ENCODE peak calls at places on chromosomes 16 and 17, in eight cellular contexts. One of them, this sample, is unnamed.

GRCh38 chr16:14399397-14400284 is 230.4 kb downstream of the PARN start:
- DNase-seq in NCI-H1092 treated with DMSO at 0.1 percent for 48 hours: no peak
- DNase-seq in T-helper 1 cell: no peak
- DNase-seq in NCI-H1105: no peak
- DNase-seq in left lung: peak; percentile 20
- DNase-seq in MCF 10A: peak; percentile 66
- DNase-seq in Caco-2: peak; percentile 78
- DNase-seq in nephron progenitor cell: peak; percentile 27
- DNase-seq in this sample: no peak

GRCh38 chr16:86558355-86559193 is 3.5 kb upstream of the MTHFSD start:
- DNase-seq in left lung: peak; percentile 57
- DNase-seq in Caco-2: no peak
- DNase-seq in T-helper 1 cell: no peak
- DNase-seq in NCI-H1105: no peak
- DNase-seq in MCF 10A: no peak
- DNase-seq in nephron progenitor cell: no peak
- DNase-seq in NCI-H1092 treated with DMSO at 0.1 percent for 48 hours: no peak
- DNase-seq in this sample: no peak

GRCh38 chr17:29583324-29584248 is 5.9 kb downstream of the GIT1 start:
- DNase-seq in MCF 10A: peak; percentile 83
- DNase-seq in Caco-2: no peak
- DNase-seq in left lung: peak; percentile 62
- DNase-seq in NCI-H1092 treated with DMSO at 0.1 percent for 48 hours: no peak
- DNase-seq in nephron progenitor cell: no peak
- DNase-seq in NCI-H1105: peak; percentile 51
- DNase-seq in T-helper 1 cell: peak; percentile 5
- DNase-seq in this sample: no peak

GRCh38 chr17:27760069-27760885 is 40.1 kb downstream of the NOS2 start:
- DNase-seq in nephron progenitor cell: peak; percentile 86
- DNase-seq in T-helper 1 cell: peak; percentile 57
- DNase-seq in left lung: peak; percentile 93
- DNase-seq in NCI-H1092 treated with DMSO at 0.1 percent for 48 hours: peak; percentile 47
- DNase-seq in NCI-H1105: peak; percentile 6
- DNase-seq in Caco-2: peak; percentile 85
- DNase-seq in MCF 10A: peak; percentile 51
- DNase-seq in this sample: peak; percentile 47

GRCh38 chr17:47967607-47968252 is 3.2 kb upstream of the CDK5RAP3 start:
- DNase-seq in left lung: no peak
- DNase-seq in NCI-H1092 treated with DMSO at 0.1 percent for 48 hours: no peak
- DNase-seq in NCI-H1105: no peak
- DNase-seq in nephron progenitor cell: no peak
- DNase-seq in T-helper 1 cell: no peak
- DNase-seq in Caco-2: peak; percentile 71
- DNase-seq in MCF 10A: peak; percentile 80
- DNase-seq in this sample: no peak

GRCh38 chr16:89599451-89599858 is 14.0 kb upstream of the DPEP1 start:
- DNase-seq in MCF 10A: peak; percentile 66
- DNase-seq in NCI-H1092 treated with DMSO at 0.1 percent for 48 hours: no peak
- DNase-seq in nephron progenitor cell: peak; percentile 61
- DNase-seq in Caco-2: peak; percentile 85
- DNase-seq in T-helper 1 cell: no peak
- DNase-seq in NCI-H1105: no peak
- DNase-seq in left lung: peak; percentile 49
- DNase-seq in this sample: no peak

GRCh38 chr16:1341495-1342388 is 8.3 kb downstream of the BAIAP3 start:
- DNase-seq in Caco-2: no peak
- DNase-seq in nephron progenitor cell: no peak
- DNase-seq in T-helper 1 cell: no peak
- DNase-seq in NCI-H1092 treated with DMSO at 0.1 percent for 48 hours: no peak
- DNase-seq in MCF 10A: no peak
- DNase-seq in NCI-H1105: no peak
- DNase-seq in left lung: no peak
- DNase-seq in this sample: no peak

GRCh38 chr17:41521574-41522261 is 3.0 kb upstream of the KRT15 start:
- DNase-seq in nephron progenitor cell: no peak
- DNase-seq in MCF 10A: peak; percentile 87
- DNase-seq in NCI-H1105: no peak
- DNase-seq in NCI-H1092 treated with DMSO at 0.1 percent for 48 hours: no peak
- DNase-seq in left lung: peak; percentile 91
- DNase-seq in Caco-2: peak; percentile 99
- DNase-seq in T-helper 1 cell: no peak
- DNase-seq in this sample: no peak

GRCh38 chr16:70522216-70523000 is 946 bp downstream of the COG4 start:
- DNase-seq in Caco-2: no peak
- DNase-seq in MCF 10A: no peak
- DNase-seq in NCI-H1092 treated with DMSO at 0.1 percent for 48 hours: no peak
- DNase-seq in NCI-H1105: no peak
- DNase-seq in T-helper 1 cell: no peak
- DNase-seq in nephron progenitor cell: no peak
- DNase-seq in left lung: no peak
- DNase-seq in this sample: no peak

GRCh38 chr16:50636865-50637374 is 44.2 kb downstream of the SNX20 start:
- DNase-seq in MCF 10A: no peak
- DNase-seq in T-helper 1 cell: no peak
- DNase-seq in NCI-H1092 treated with DMSO at 0.1 percent for 48 hours: no peak
- DNase-seq in nephron progenitor cell: no peak
- DNase-seq in Caco-2: no peak
- DNase-seq in left lung: no peak
- DNase-seq in NCI-H1105: no peak
- DNase-seq in this sample: no peak

GRCh38 chr17:64984776-64985521 is 65.7 kb upstream of the LRRC37A3 start:
- DNase-seq in left lung: no peak
- DNase-seq in MCF 10A: no peak
- DNase-seq in T-helper 1 cell: peak; percentile 50
- DNase-seq in NCI-H1105: no peak
- DNase-seq in NCI-H1092 treated with DMSO at 0.1 percent for 48 hours: no peak
- DNase-seq in nephron progenitor cell: no peak
- DNase-seq in Caco-2: no peak
- DNase-seq in this sample: no peak

GRCh38 chr17:58436805-58437239 is 19.5 kb upstream of the RNF43 start:
- DNase-seq in MCF 10A: no peak
- DNase-seq in NCI-H1092 treated with DMSO at 0.1 percent for 48 hours: no peak
- DNase-seq in NCI-H1105: no peak
- DNase-seq in nephron progenitor cell: no peak
- DNase-seq in T-helper 1 cell: no peak
- DNase-seq in left lung: no peak
- DNase-seq in Caco-2: no peak
- DNase-seq in this sample: no peak

GRCh38 chr17:49407981-49408501 is 6.6 kb downstream of the PHB1 start:
- DNase-seq in NCI-H1105: peak; percentile 86
- DNase-seq in nephron progenitor cell: peak; percentile 93
- DNase-seq in NCI-H1092 treated with DMSO at 0.1 percent for 48 hours: peak; percentile 73
- DNase-seq in left lung: peak; percentile 91
- DNase-seq in Caco-2: peak; percentile 96
- DNase-seq in MCF 10A: peak; percentile 55
- DNase-seq in T-helper 1 cell: peak; percentile 67
- DNase-seq in this sample: peak; percentile 75

GRCh38 chr17:49240619-49241018 is 10.0 kb upstream of the PHOSPHO1 start:
- DNase-seq in T-helper 1 cell: no peak
- DNase-seq in NCI-H1105: no peak
- DNase-seq in nephron progenitor cell: no peak
- DNase-seq in left lung: no peak
- DNase-seq in NCI-H1092 treated with DMSO at 0.1 percent for 48 hours: no peak
- DNase-seq in Caco-2: no peak
- DNase-seq in MCF 10A: no peak
- DNase-seq in this sample: no peak

GRCh38 chr17:30333503-30334240 is at the start of gene TMIGD1:
- DNase-seq in MCF 10A: peak; percentile 54
- DNase-seq in left lung: no peak
- DNase-seq in T-helper 1 cell: no peak
- DNase-seq in NCI-H1092 treated with DMSO at 0.1 percent for 48 hours: no peak
- DNase-seq in nephron progenitor cell: no peak
- DNase-seq in Caco-2: no peak
- DNase-seq in NCI-H1105: peak; percentile 3
- DNase-seq in this sample: no peak

GRCh38 chr16:70410736-70411135 is 28.2 kb downstream of the ST3GAL2 start:
- DNase-seq in NCI-H1092 treated with DMSO at 0.1 percent for 48 hours: no peak
- DNase-seq in Caco-2: no peak
- DNase-seq in MCF 10A: no peak
- DNase-seq in left lung: no peak
- DNase-seq in T-helper 1 cell: no peak
- DNase-seq in nephron progenitor cell: no peak
- DNase-seq in NCI-H1105: no peak
- DNase-seq in this sample: no peak

GRCh38 chr16:17058471-17058870 is 412.3 kb downstream of the XYLT1 start:
- DNase-seq in T-helper 1 cell: no peak
- DNase-seq in MCF 10A: no peak
- DNase-seq in Caco-2: no peak
- DNase-seq in nephron progenitor cell: no peak
- DNase-seq in NCI-H1092 treated with DMSO at 0.1 percent for 48 hours: no peak
- DNase-seq in NCI-H1105: no peak
- DNase-seq in left lung: no peak
- DNase-seq in this sample: no peak

GRCh38 chr16:15515992-15516391 is 81.6 kb downstream of the BMERB1 start:
- DNase-seq in Caco-2: no peak
- DNase-seq in nephron progenitor cell: no peak
- DNase-seq in NCI-H1105: no peak
- DNase-seq in MCF 10A: no peak
- DNase-seq in T-helper 1 cell: no peak
- DNase-seq in left lung: no peak
- DNase-seq in NCI-H1092 treated with DMSO at 0.1 percent for 48 hours: no peak
- DNase-seq in this sample: no peak

GRCh38 chr17:2710804-2711607 is 558 bp downstream of the CLUH start:
- DNase-seq in nephron progenitor cell: peak; percentile 54
- DNase-seq in Caco-2: peak; percentile 71
- DNase-seq in MCF 10A: peak; percentile 31
- DNase-seq in left lung: peak; percentile 87
- DNase-seq in NCI-H1092 treated with DMSO at 0.1 percent for 48 hours: no peak
- DNase-seq in NCI-H1105: no peak
- DNase-seq in T-helper 1 cell: no peak
- DNase-seq in this sample: no peak

GRCh38 chr17:31699281-31699680 is 159.8 kb downstream of the COPRS start:
- DNase-seq in T-helper 1 cell: no peak
- DNase-seq in Caco-2: no peak
- DNase-seq in left lung: no peak
- DNase-seq in NCI-H1105: no peak
- DNase-seq in NCI-H1092 treated with DMSO at 0.1 percent for 48 hours: no peak
- DNase-seq in nephron progenitor cell: no peak
- DNase-seq in MCF 10A: peak; percentile 63
- DNase-seq in this sample: no peak

GRCh38 chr16:8849411-8850011 is 19.3 kb downstream of the CARHSP1 start:
- DNase-seq in nephron progenitor cell: no peak
- DNase-seq in Caco-2: no peak
- DNase-seq in MCF 10A: peak; percentile 87
- DNase-seq in left lung: no peak
- DNase-seq in NCI-H1105: no peak
- DNase-seq in T-helper 1 cell: no peak
- DNase-seq in NCI-H1092 treated with DMSO at 0.1 percent for 48 hours: no peak
- DNase-seq in this sample: no peak

GRCh38 chr17:68290268-68290954 is 516 bp downstream of the SLC16A6 start:
- DNase-seq in NCI-H1092 treated with DMSO at 0.1 percent for 48 hours: peak; percentile 30
- DNase-seq in left lung: peak; percentile 92
- DNase-seq in nephron progenitor cell: peak; percentile 42
- DNase-seq in T-helper 1 cell: peak; percentile 55
- DNase-seq in NCI-H1105: peak; percentile 4
- DNase-seq in MCF 10A: no peak
- DNase-seq in Caco-2: no peak
- DNase-seq in this sample: no peak

GRCh38 chr17:77404812-77405581 is 264.2 kb downstream of the SEC14L1 start:
- DNase-seq in NCI-H1105: no peak
- DNase-seq in left lung: no peak
- DNase-seq in MCF 10A: peak; percentile 66
- DNase-seq in Caco-2: no peak
- DNase-seq in NCI-H1092 treated with DMSO at 0.1 percent for 48 hours: no peak
- DNase-seq in nephron progenitor cell: no peak
- DNase-seq in T-helper 1 cell: peak; percentile 72
- DNase-seq in this sample: no peak

GRCh38 chr17:8921147-8921546 is 44.4 kb downstream of the PIK3R5 start:
- DNase-seq in Caco-2: no peak
- DNase-seq in T-helper 1 cell: no peak
- DNase-seq in NCI-H1105: no peak
- DNase-seq in MCF 10A: no peak
- DNase-seq in left lung: no peak
- DNase-seq in nephron progenitor cell: no peak
- DNase-seq in NCI-H1092 treated with DMSO at 0.1 percent for 48 hours: no peak
- DNase-seq in this sample: no peak

This sample was measured in neuronal stem cell.